ENCODE peak calls at places on chromosomes 16 and 17, in ten cellular contexts. One of them, this sample, is unnamed.

GRCh38 chr16:7246578-7246977 is 86.1 kb upstream of the RBFOX1 start:
- DNase-seq in NCI-H187 treated with DMSO at 0.1 percent for 48 hours: no peak
- DNase-seq in NCI-H1105 treated with DMSO at 0.1 percent for 48 hours: no peak
- DNase-seq in GM20000: no peak
- DNase-seq in stomach: no peak
- DNase-seq in adipocyte: peak
- DNase-seq in heart left ventricle: no peak
- DNase-seq in NCI-H1092 treated with DMSO at 0.1 percent for 48 hours: no peak
- DNase-seq in HTR-8/SVneo: no peak
- DNase-seq in activated effector memory CD4-positive, alpha-beta T cell treated with Interleukin-2 at 50 U/mL for 16 hours: no peak
- DNase-seq in this sample: no peak

GRCh38 chr17:72034000-72034399 is 86.8 kb upstream of the SOX9 start:
- DNase-seq in HTR-8/SVneo: no peak
- DNase-seq in NCI-H1092 treated with DMSO at 0.1 percent for 48 hours: no peak
- DNase-seq in NCI-H1105 treated with DMSO at 0.1 percent for 48 hours: no peak
- DNase-seq in adipocyte: no peak
- DNase-seq in stomach: no peak
- DNase-seq in heart left ventricle: no peak
- DNase-seq in NCI-H187 treated with DMSO at 0.1 percent for 48 hours: no peak
- DNase-seq in GM20000: peak
- DNase-seq in activated effector memory CD4-positive, alpha-beta T cell treated with Interleukin-2 at 50 U/mL for 16 hours: no peak
- DNase-seq in this sample: no peak

GRCh38 chr16:75288596-75289120 is 37.2 kb upstream of the BCAR1 start:
- DNase-seq in heart left ventricle: no peak
- DNase-seq in NCI-H1105 treated with DMSO at 0.1 percent for 48 hours: no peak
- DNase-seq in HTR-8/SVneo: no peak
- DNase-seq in activated effector memory CD4-positive, alpha-beta T cell treated with Interleukin-2 at 50 U/mL for 16 hours: peak
- DNase-seq in GM20000: no peak
- DNase-seq in adipocyte: no peak
- DNase-seq in stomach: no peak
- DNase-seq in NCI-H1092 treated with DMSO at 0.1 percent for 48 hours: no peak
- DNase-seq in NCI-H187 treated with DMSO at 0.1 percent for 48 hours: no peak
- DNase-seq in this sample: no peak

GRCh38 chr16:66486773-66487579 is 59.9 kb downstream of the BEAN1 start:
- DNase-seq in GM20000: no peak
- DNase-seq in NCI-H187 treated with DMSO at 0.1 percent for 48 hours: no peak
- DNase-seq in NCI-H1092 treated with DMSO at 0.1 percent for 48 hours: no peak
- DNase-seq in HTR-8/SVneo: no peak
- DNase-seq in adipocyte: peak
- DNase-seq in heart left ventricle: peak
- DNase-seq in NCI-H1105 treated with DMSO at 0.1 percent for 48 hours: no peak
- DNase-seq in stomach: peak
- DNase-seq in activated effector memory CD4-positive, alpha-beta T cell treated with Interleukin-2 at 50 U/mL for 16 hours: no peak
- DNase-seq in this sample: no peak

GRCh38 chr16:74817851-74818250 is 43.2 kb upstream of the FA2H start:
- DNase-seq in activated effector memory CD4-positive, alpha-beta T cell treated with Interleukin-2 at 50 U/mL for 16 hours: no peak
- DNase-seq in stomach: no peak
- DNase-seq in NCI-H1092 treated with DMSO at 0.1 percent for 48 hours: no peak
- DNase-seq in HTR-8/SVneo: no peak
- DNase-seq in heart left ventricle: no peak
- DNase-seq in GM20000: no peak
- DNase-seq in NCI-H1105 treated with DMSO at 0.1 percent for 48 hours: no peak
- DNase-seq in adipocyte: no peak
- DNase-seq in NCI-H187 treated with DMSO at 0.1 percent for 48 hours: no peak
- DNase-seq in this sample: no peak

GRCh38 chr16:78325532-78325931 is 226.1 kb downstream of the WWOX start:
- DNase-seq in NCI-H1092 treated with DMSO at 0.1 percent for 48 hours: no peak
- DNase-seq in stomach: no peak
- DNase-seq in GM20000: no peak
- DNase-seq in NCI-H1105 treated with DMSO at 0.1 percent for 48 hours: no peak
- DNase-seq in activated effector memory CD4-positive, alpha-beta T cell treated with Interleukin-2 at 50 U/mL for 16 hours: no peak
- DNase-seq in HTR-8/SVneo: no peak
- DNase-seq in adipocyte: no peak
- DNase-seq in heart left ventricle: no peak
- DNase-seq in NCI-H187 treated with DMSO at 0.1 percent for 48 hours: no peak
- DNase-seq in this sample: no peak

GRCh38 chr17:64355536-64356303 is 34.9 kb downstream of the PECAM1 start:
- DNase-seq in activated effector memory CD4-positive, alpha-beta T cell treated with Interleukin-2 at 50 U/mL for 16 hours: no peak
- DNase-seq in NCI-H1092 treated with DMSO at 0.1 percent for 48 hours: no peak
- DNase-seq in adipocyte: no peak
- DNase-seq in HTR-8/SVneo: no peak
- DNase-seq in NCI-H187 treated with DMSO at 0.1 percent for 48 hours: no peak
- DNase-seq in GM20000: no peak
- DNase-seq in heart left ventricle: no peak
- DNase-seq in stomach: no peak
- DNase-seq in NCI-H1105 treated with DMSO at 0.1 percent for 48 hours: no peak
- DNase-seq in this sample: no peak

GRCh38 chr16:12902511-12903324 is 1.3 kb downstream of the SHISA9 start:
- DNase-seq in adipocyte: no peak
- DNase-seq in activated effector memory CD4-positive, alpha-beta T cell treated with Interleukin-2 at 50 U/mL for 16 hours: no peak
- DNase-seq in stomach: no peak
- DNase-seq in HTR-8/SVneo: no peak
- DNase-seq in heart left ventricle: no peak
- DNase-seq in GM20000: no peak
- DNase-seq in NCI-H1105 treated with DMSO at 0.1 percent for 48 hours: peak
- DNase-seq in NCI-H187 treated with DMSO at 0.1 percent for 48 hours: no peak
- DNase-seq in NCI-H1092 treated with DMSO at 0.1 percent for 48 hours: no peak
- DNase-seq in this sample: no peak

GRCh38 chr16:6600167-6600566 is 732.5 kb upstream of the RBFOX1 start:
- DNase-seq in stomach: no peak
- DNase-seq in heart left ventricle: no peak
- DNase-seq in NCI-H1092 treated with DMSO at 0.1 percent for 48 hours: no peak
- DNase-seq in NCI-H187 treated with DMSO at 0.1 percent for 48 hours: no peak
- DNase-seq in activated effector memory CD4-positive, alpha-beta T cell treated with Interleukin-2 at 50 U/mL for 16 hours: no peak
- DNase-seq in NCI-H1105 treated with DMSO at 0.1 percent for 48 hours: no peak
- DNase-seq in adipocyte: no peak
- DNase-seq in GM20000: no peak
- DNase-seq in HTR-8/SVneo: no peak
- DNase-seq in this sample: no peak

GRCh38 chr17:66349549-66350245 is 47.3 kb downstream of the PRKCA start:
- DNase-seq in NCI-H1092 treated with DMSO at 0.1 percent for 48 hours: peak
- DNase-seq in GM20000: no peak
- DNase-seq in adipocyte: no peak
- DNase-seq in heart left ventricle: peak
- DNase-seq in NCI-H187 treated with DMSO at 0.1 percent for 48 hours: no peak
- DNase-seq in stomach: no peak
- DNase-seq in NCI-H1105 treated with DMSO at 0.1 percent for 48 hours: no peak
- DNase-seq in activated effector memory CD4-positive, alpha-beta T cell treated with Interleukin-2 at 50 U/mL for 16 hours: no peak
- DNase-seq in HTR-8/SVneo: no peak
- DNase-seq in this sample: no peak